ENCODE peak calls at places on chromosomes 6 and 20, in four cellular contexts. F, O, K and X are unnamed samples.
A peak's percentile ranks its signal among the peaks of the same experiment; 100 is the strongest.

GRCh38 chr20:50226093-50226974 is 35.7 kb downstream of the CEBPB start:
- DNase-seq in F (no peak), K (no peak), O (no peak), X (no peak)

GRCh38 chr6:130944486-130944885 is 117.3 kb downstream of the SMLR1 start:
- DNase-seq in F (no peak), O (no peak), K (no peak), X (no peak)

GRCh38 chr6:84916704-84917103 is 152.3 kb upstream of the TBX18 start:
- DNase-seq in K (no peak), O (no peak), F (no peak), X (no peak)

GRCh38 chr6:121260651-121261102 is 73.6 kb downstream of the TBC1D32 start:
- DNase-seq in K (no peak), O (no peak), F (no peak), X (no peak)

GRCh38 chr6:108903796-108904195 is 55.6 kb downstream of the ARMC2 start:
- DNase-seq in F (no peak), K (no peak), O (peak; percentile 43), X (no peak)

GRCh38 chr6:85300581-85300980 is 149.3 kb upstream of the NT5E start:
- DNase-seq in O (no peak), F (no peak), K (no peak), X (no peak)

GRCh38 chr6:147651249-147652063 is 143.0 kb downstream of the SAMD5 start:
- DNase-seq in K (no peak), F (no peak), O (no peak), X (peak; percentile 6)

GRCh38 chr20:57498425-57499400 is 26.2 kb downstream of the CTCFL start:
- DNase-seq in O (no peak), K (no peak), F (no peak), X (peak; percentile 44)

GRCh38 chr6:111950661-111951426 is 77.6 kb upstream of the FYN start:
- DNase-seq in O (no peak), F (no peak), K (no peak), X (no peak)

GRCh38 chr6:152099816-152100618 is 292.5 kb downstream of the ESR1 start:
- DNase-seq in F (no peak), O (no peak), K (no peak), X (no peak)

GRCh38 chr20:8133816-8134451 is 1.9 kb downstream of the PLCB1 start:
- DNase-seq in F (no peak), O (no peak), K (no peak), X (no peak)

GRCh38 chr20:4465855-4466545 is 255.7 kb upstream of the PRND start:
- DNase-seq in F (no peak), O (no peak), K (no peak), X (no peak)

GRCh38 chr6:80767808-80768207 is 661.3 kb downstream of the BCKDHB start:
- DNase-seq in O (no peak), K (no peak), F (no peak), X (no peak)

GRCh38 chr20:49694450-49695071 is 19.1 kb downstream of the B4GALT5 start:
- DNase-seq in F (no peak), K (no peak), O (no peak), X (no peak)

GRCh38 chr20:51966296-51966971 is 164.1 kb upstream of the SALL4 start:
- DNase-seq in K (no peak), F (peak; percentile 75), O (peak; percentile 84), X (peak; percentile 84)

GRCh38 chr20:2305946-2306345 is 10.1 kb downstream of the TGM3 start:
- DNase-seq in F (no peak), O (peak; percentile 44), K (no peak), X (no peak)

GRCh38 chr20:47784256-47784598 is 1.1 kb downstream of the SULF2 start:
- DNase-seq in O (no peak), F (no peak), K (no peak), X (no peak)

GRCh38 chr20:47782920-47783552 is 2.2 kb downstream of the SULF2 start:
- DNase-seq in K (no peak), F (no peak), O (peak; percentile 70), X (no peak)

GRCh38 chr20:47785900-47786762 is 850 bp upstream of the SULF2 start:
- DNase-seq in F (peak; percentile 75), O (peak; percentile 82), K (no peak), X (no peak)

GRCh38 chr20:47785321-47785899 is at the start of gene SULF2:
- DNase-seq in K (no peak), O (no peak), F (peak; percentile 60), X (no peak)

GRCh38 chr20:47784599-47785320 is 521 bp downstream of the SULF2 start:
- DNase-seq in K (no peak), O (peak; percentile 50), F (peak; percentile 72), X (no peak)
- TF ChIP-seq SUZ12 in K (peak; percentile 58), O (peak; percentile 10), F (peak; percentile 43), X (no peak)

DNA sequence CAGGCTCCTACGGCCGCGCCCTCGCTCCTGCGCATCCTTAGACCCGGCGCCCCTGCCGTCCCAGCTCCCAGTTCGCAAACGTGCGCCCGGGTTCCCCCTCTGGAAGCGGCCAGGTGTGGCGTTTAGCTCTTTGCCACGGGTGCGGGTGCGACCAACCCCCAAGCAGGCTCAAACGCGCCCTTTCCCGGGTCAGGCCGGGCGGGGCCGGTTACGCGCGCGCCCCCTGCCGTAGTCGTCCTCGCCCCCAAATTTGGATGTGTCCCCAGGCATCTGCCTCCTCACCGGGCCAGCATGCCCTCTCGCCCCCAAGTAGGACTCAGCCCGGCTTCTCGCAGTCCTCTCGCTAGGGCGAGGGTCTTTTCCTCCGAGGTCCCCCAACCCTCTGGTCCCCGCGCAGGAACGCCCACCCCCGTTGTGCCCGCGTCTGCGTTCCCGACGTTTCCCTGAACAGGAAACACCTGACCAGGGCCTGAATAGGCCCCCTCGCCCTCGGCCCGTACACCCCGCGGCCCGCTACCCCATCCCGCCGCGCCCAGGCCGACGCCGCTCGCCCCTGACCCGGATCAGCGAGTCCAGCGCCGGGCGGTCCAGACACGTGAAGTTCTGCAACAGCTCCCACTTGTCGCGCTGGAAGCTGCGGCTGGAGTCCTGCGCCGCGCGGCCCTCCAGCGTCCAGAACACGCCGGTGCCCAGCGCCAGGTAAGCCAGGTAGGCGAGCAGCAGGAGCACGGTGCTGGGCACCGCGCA is 520 bp downstream of the KCNK17 start:
- DNase-seq in F (peak; percentile 83), K (no peak), O (no peak), X (no peak)
- H3K4me3 ChIP-seq in F (peak overlapping the region; percentile 37), K (no peak overlapping the region), O (no peak overlapping the region), X (peak overlapping the region; percentile 56)

DNA sequence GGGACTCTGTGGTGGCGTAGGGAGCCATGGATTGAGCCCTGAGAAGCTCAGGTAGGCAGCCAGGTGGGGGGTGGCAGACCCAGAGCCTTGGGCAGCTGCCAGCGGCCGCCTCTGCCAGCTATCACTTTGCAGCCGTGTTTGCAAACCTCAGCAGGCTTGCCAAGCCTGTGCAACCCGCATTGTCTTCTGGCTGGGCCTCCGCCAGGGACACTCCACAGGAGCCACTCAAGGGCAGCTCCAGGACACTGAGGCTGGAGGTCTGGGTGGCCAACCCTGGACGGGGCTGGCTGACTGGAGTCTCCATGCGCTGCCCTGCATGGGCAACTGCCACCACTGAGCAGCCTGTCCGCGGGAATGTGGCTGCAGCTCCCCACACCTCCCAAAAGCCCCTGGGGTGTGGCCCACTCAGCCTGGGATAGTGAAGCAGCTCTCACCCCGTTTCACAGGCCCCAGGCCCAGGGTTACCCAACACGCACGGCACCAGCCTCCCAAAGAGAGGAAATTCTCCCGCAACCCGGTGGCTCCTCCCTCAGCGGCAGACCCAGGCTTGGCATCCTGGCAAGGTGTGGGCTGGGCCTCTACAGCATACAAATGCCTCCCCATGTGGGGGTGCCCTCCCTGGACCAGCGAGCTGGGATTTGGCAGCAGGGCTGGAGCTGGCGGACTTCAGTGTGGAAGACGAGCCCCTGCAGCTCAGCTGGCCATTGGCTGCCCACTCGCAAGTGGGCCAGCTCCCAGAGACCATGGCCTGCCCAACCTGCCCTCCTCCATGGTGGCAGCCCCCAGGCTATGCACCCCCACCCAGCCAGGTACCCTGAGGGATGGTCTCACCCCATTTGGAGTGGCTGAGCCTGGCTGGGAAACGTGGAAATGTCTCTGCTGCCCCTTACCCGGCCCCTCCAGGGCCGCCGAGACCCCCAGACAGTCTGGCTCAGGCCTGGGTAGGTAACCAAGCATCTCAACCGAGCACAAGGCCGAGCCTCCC is 2.9 kb downstream of the CHRNA4 start:
- DNase-seq in F (no peak), K (no peak), O (no peak), X (no peak)
- H3K9me3 ChIP-seq in F (no peaks in the 10 kb centered on the region), K (no peaks in the 10 kb centered on the region), O (no peaks in the 10 kb centered on the region), X (no peaks in the 10 kb centered on the region)

DNA sequence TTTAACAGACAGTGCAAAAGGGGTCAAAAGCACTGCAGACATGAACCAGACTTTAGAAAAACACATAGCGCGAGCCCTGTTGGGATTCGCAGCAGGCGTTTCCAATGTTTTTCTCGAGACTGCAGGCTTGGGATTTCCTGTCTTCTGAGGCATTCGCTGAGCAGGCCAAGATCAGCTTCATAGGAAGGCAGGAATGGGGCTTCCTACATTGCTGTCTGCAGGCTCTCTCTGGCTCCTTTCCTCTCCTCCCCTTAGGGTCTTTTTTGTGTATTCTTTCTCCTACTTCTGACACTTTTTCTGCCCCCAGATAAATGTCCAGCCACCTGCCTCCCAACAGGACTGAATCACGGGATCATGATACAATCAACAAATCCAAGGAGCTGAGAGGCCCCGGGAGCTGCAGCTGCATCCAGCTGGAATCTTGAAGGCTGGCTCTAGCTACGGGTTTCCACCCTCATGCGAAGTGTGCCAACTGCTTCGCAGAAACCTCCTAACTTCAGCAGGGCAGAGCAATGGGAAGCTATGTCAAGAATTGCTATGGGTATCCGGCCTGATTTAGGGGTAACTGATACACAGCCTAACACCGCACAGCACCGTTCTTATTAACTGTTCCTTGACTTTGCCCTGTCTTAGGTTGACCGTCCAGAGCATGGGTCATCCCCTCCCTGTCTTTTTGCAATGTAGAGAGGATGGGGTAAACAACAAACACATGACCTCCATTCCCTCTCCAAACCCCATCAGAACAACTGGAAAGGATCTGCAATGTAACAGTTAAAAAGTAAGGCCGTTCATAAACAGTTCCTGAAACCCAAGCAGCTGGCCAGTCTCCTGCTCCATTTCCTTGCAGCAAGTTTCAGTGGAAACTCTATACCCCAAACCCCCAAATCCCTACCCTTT is 31.6 kb downstream of the SNX5 start:
- DNase-seq in K (no peak), F (no peak), O (no peak), X (no peak)
- TF ChIP-seq SUZ12 in K (no peak), F (no peak), O (no peak), X (no peak)

DNA sequence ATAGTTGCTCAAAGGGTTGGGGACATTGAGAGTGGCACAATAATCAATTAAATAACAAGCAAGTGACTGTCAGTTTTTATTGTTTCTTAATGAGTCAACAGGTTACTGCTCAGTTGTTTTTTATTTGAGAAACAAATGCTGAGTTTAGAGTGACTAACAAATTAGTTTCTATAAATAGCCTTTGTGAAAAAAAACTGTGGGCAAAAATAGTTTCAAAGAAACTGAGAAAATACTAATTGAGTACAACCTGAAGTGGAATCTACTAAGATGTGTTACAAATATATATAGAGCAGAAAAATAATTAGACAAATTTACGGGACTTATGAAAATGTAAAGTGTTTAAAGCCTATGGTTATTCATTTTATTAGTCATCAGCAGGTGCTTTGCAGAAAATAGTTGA is 22.3 kb downstream of the BEND6 start:
- DNase-seq in K (no peak), O (no peak), F (no peak), X (no peak)
- H3K4me3 ChIP-seq in K (no peak overlapping the region), O (no peak overlapping the region), F (no peak overlapping the region), X (no peak overlapping the region)

GRCh38 chr20:31500527-31500926 is 13.7 kb upstream of the HM13 start:
- DNase-seq in F (no peak), O (no peak), K (no peak), X (no peak)
- H3K9me3 ChIP-seq in F (peaks cover 40% of the 10 kb centered on the region), O (no peaks in the 10 kb centered on the region), K (no peaks in the 10 kb centered on the region), X (no peaks in the 10 kb centered on the region)